ENCODE peak calls at places on chromosomes 6 and 20, in eight cellular contexts. C is NCI-H774, V is HFFc6, Q is T-helper 2 cell, D is NCI-H2029 treated with DMSO at 0.1 percent for 48 hours, E is transverse colon, Z is mucosa of gallbladder, I is tibial nerve. M is an unnamed sample.

GRCh38 chr6:106100755-106101154 is 14.6 kb downstream of the PRDM1 start:
- DNase-seq in C (no peak), V (no peak), Q (no peak), D (no peak), E (no peak), Z (no peak), I (no peak), M (no peak)

GRCh38 chr20:373171-373890 is 7.2 kb upstream of the TRIB3 start:
- DNase-seq in C (no peak), V (peak), Q (no peak), D (no peak), E (no peak), Z (no peak), I (no peak), M (no peak)

GRCh38 chr20:32907886-32908285 is 49.2 kb downstream of the EFCAB8 start:
- DNase-seq in C (no peak), V (no peak), Q (no peak), D (no peak), E (no peak), Z (no peak), I (no peak), M (no peak)

GRCh38 chr6:148464319-148465010 is 121.8 kb downstream of the SASH1 start:
- DNase-seq in C (peak), V (peak), Q (no peak), D (peak), E (peak), Z (peak), I (peak), M (peak)

GRCh38 chr6:89984926-89985743 is 90.9 kb downstream of the GJA10 start:
- DNase-seq in C (no peak), V (no peak), Q (no peak), D (no peak), E (no peak), Z (peak), I (no peak), M (no peak)

GRCh38 chr20:49705358-49705757 is 8.3 kb downstream of the B4GALT5 start:
- DNase-seq in C (no peak), V (no peak), Q (no peak), D (no peak), E (no peak), Z (no peak), I (no peak), M (no peak)

GRCh38 chr6:35077006-35077712 is 64.0 kb downstream of the TCP11 start:
- DNase-seq in C (no peak), V (no peak), Q (no peak), D (no peak), E (no peak), Z (no peak), I (no peak), M (no peak)

GRCh38 chr6:137870286-137870685 is 3.2 kb downstream of the TNFAIP3 start:
- DNase-seq in C (no peak), V (no peak), Q (no peak), D (no peak), E (no peak), Z (no peak), I (no peak), M (no peak)

GRCh38 chr20:24965065-24965919 is 16.2 kb downstream of the CST7 start:
- DNase-seq in C (no peak), V (no peak), Q (no peak), D (no peak), E (no peak), Z (peak), I (no peak), M (no peak)

GRCh38 chr20:4113996-4114603 is 98.7 kb upstream of the RNF24 start:
- DNase-seq in C (no peak), V (no peak), Q (no peak), D (no peak), E (no peak), Z (no peak), I (no peak), M (no peak)

M was measured in stimulated activated CD4-positive, alpha-beta T cell treated with anti-CD3 and anti-CD28 coated beads, Interleukin-12 subunit alpha, Interleukin-12 subunit beta, amount 100 ng/mL, for 4 hours.